ENCODE peak calls at places on chromosomes 11 and 22, in seven cellular contexts. K, B, R, C, G, U and I are unnamed samples.

GRCh38 chr22:38144025-38144405 is 33.5 kb upstream of the BAIAP2L2 start:
- DNase-seq in R (no peak), G (peak), B (no peak), U (no peak), C (no peak), K (peak), I (no peak)

GRCh38 chr11:64643258-64643881 is 52.4 kb downstream of the SLC22A12 start:
- DNase-seq in K (peak), G (no peak), B (no peak), C (no peak), R (no peak), U (no peak), I (no peak)

GRCh38 chr11:316031-316701 is 2.3 kb downstream of the IFITM1 start:
- DNase-seq in B (no peak), U (no peak), C (no peak), R (no peak), K (no peak), G (no peak), I (no peak)

GRCh38 chr11:73266644-73267015 is 5.5 kb upstream of the P2RY6 start:
- DNase-seq in U (no peak), C (no peak), K (no peak), B (no peak), R (no peak), G (no peak), I (no peak)

GRCh38 chr11:133075351-133075750 is 456.9 kb downstream of the OPCML start:
- DNase-seq in G (no peak), K (no peak), B (no peak), C (no peak), R (no peak), U (no peak), I (no peak)

GRCh38 chr11:72144807-72145565 is 9.5 kb downstream of the FOLR3 start:
- DNase-seq in U (peak), B (no peak), R (no peak), C (no peak), K (no peak), G (no peak), I (peak)

GRCh38 chr11:129283141-129283540 is 91.0 kb upstream of the ARHGAP32 start:
- DNase-seq in B (no peak), K (no peak), G (peak), C (no peak), R (no peak), U (no peak), I (no peak)

GRCh38 chr22:45830531-45831245 is 146.3 kb downstream of the WNT7B start:
- DNase-seq in K (no peak), R (no peak), C (no peak), B (no peak), G (peak), U (no peak), I (no peak)

GRCh38 chr11:44774736-44775135 is 48.0 kb downstream of the TSPAN18 start:
- DNase-seq in U (no peak), G (no peak), B (no peak), K (no peak), R (no peak), C (peak), I (no peak)

GRCh38 chr22:33111491-33111890 is 53.3 kb upstream of the SYN3 start:
- DNase-seq in K (no peak), G (peak), C (no peak), B (no peak), R (no peak), U (no peak), I (no peak)

GRCh38 chr22:43442386-43443060 is 30.7 kb downstream of the MPPED1 start:
- DNase-seq in C (no peak), B (no peak), R (no peak), G (no peak), U (no peak), K (no peak), I (no peak)

GRCh38 chr11:123300874-123301695 is 106.0 kb upstream of the CLMP start:
- DNase-seq in C (peak), B (no peak), G (no peak), K (no peak), R (no peak), U (no peak), I (no peak)